ENCODE peak calls at places on chromosomes 2 and 18, in ten cellular contexts. K, Z, V, O, M, W, R, B, C and G are unnamed samples.

GRCh38 chr2:3738454-3738853 is 35.1 kb downstream of the DCDC2C start:
- DNase-seq in K (no peak), Z (peak; percentile 11), V (no peak), O (peak; percentile 45), M (no peak), W (no peak), R (peak; percentile 35), B (no peak), C (peak; percentile 74), G (peak; percentile 50)

GRCh38 chr2:10369269-10370255 is 66.9 kb downstream of the HPCAL1 start:
- DNase-seq in K (no peak), Z (no peak), V (peak; percentile 73), O (no peak), M (no peak), W (no peak), R (no peak), B (no peak), C (no peak), G (no peak)

GRCh38 chr18:45106331-45106774 is 425.7 kb downstream of the SETBP1 start:
- DNase-seq in K (no peak), Z (no peak), V (peak; percentile 43), O (no peak), M (no peak), W (no peak), R (peak; percentile 88), B (no peak), C (no peak), G (no peak)

GRCh38 chr18:33755918-33756590 is 178.0 kb downstream of the ASXL3 start:
- DNase-seq in K (no peak), Z (peak; percentile 81), V (no peak), O (no peak), M (no peak), W (no peak), R (peak; percentile 46), B (no peak), C (no peak), G (peak; percentile 15)

GRCh38 chr18:25561923-25562322 is 210.0 kb upstream of the ZNF521 start:
- DNase-seq in K (no peak), Z (no peak), V (no peak), O (peak; percentile 44), M (no peak), W (no peak), R (peak; percentile 33), B (no peak), C (peak; percentile 32), G (peak; percentile 3)

GRCh38 chr2:75375646-75376582 is 176.6 kb upstream of the TACR1 start:
- DNase-seq in K (no peak), Z (peak; percentile 2), V (no peak), O (no peak), M (no peak), W (no peak), R (peak; percentile 67), B (no peak), C (no peak), G (peak; percentile 20)

GRCh38 chr2:154532763-154533162 is 165.7 kb upstream of the KCNJ3 start:
- DNase-seq in K (no peak), Z (no peak), V (no peak), O (no peak), M (no peak), W (no peak), R (no peak), B (no peak), C (no peak), G (no peak)

GRCh38 chr2:30511122-30512083 is 64.4 kb downstream of the LCLAT1 start:
- DNase-seq in K (no peak), Z (peak; percentile 9), V (no peak), O (no peak), M (no peak), W (peak; percentile 74), R (peak; percentile 72), B (no peak), C (no peak), G (no peak)

GRCh38 chr2:200814917-200815316 is 3.2 kb downstream of the BZW1 start:
- DNase-seq in K (no peak), Z (no peak), V (no peak), O (no peak), M (no peak), W (no peak), R (no peak), B (no peak), C (no peak), G (no peak)

GRCh38 chr18:4101009-4101408 is 354.1 kb downstream of the DLGAP1 start:
- DNase-seq in K (no peak), Z (no peak), V (no peak), O (no peak), M (no peak), W (no peak), R (no peak), B (no peak), C (no peak), G (no peak)

GRCh38 chr2:230690439-230690838 is 22.2 kb upstream of the CAB39 start:
- DNase-seq in K (no peak), Z (no peak), V (peak; percentile 80), O (no peak), M (no peak), W (no peak), R (peak; percentile 89), B (no peak), C (no peak), G (no peak)

GRCh38 chr2:134621939-134622705 is 96.7 kb downstream of the TMEM163 start:
- DNase-seq in K (no peak), Z (no peak), V (no peak), O (no peak), M (no peak), W (no peak), R (peak; percentile 52), B (no peak), C (no peak), G (no peak)

GRCh38 chr2:74316616-74317295 is 26.5 kb downstream of the SLC4A5 start:
- DNase-seq in K (no peak), Z (no peak), V (no peak), O (no peak), M (no peak), W (no peak), R (peak; percentile 12), B (no peak), C (no peak), G (no peak)

GRCh38 chr2:132374551-132374950 is 42.1 kb upstream of the GPR39 start:
- DNase-seq in K (no peak), Z (no peak), V (no peak), O (no peak), M (no peak), W (no peak), R (peak; percentile 71), B (no peak), C (no peak), G (no peak)

GRCh38 chr2:217979151-217979811 is 23.5 kb downstream of the TNS1 start:
- DNase-seq in K (no peak), Z (no peak), V (no peak), O (no peak), M (no peak), W (peak; percentile 67), R (no peak), B (no peak), C (peak; percentile 68), G (no peak)

GRCh38 chr2:66433945-66434678 is 813 bp upstream of the MEIS1 start:
- DNase-seq in K (no peak), Z (no peak), V (peak; percentile 58), O (peak; percentile 71), M (no peak), W (peak; percentile 77), R (peak; percentile 76), B (no peak), C (peak; percentile 85), G (peak; percentile 24)

GRCh38 chr2:190854726-190855125 is 25.9 kb upstream of the GLS start:
- DNase-seq in K (no peak), Z (no peak), V (no peak), O (no peak), M (no peak), W (no peak), R (no peak), B (no peak), C (no peak), G (no peak)

GRCh38 chr2:68411397-68412126 is 46.5 kb downstream of the PLEK start:
- DNase-seq in K (no peak), Z (no peak), V (no peak), O (no peak), M (no peak), W (no peak), R (no peak), B (no peak), C (no peak), G (no peak)

GRCh38 chr2:170816499-170817246 is at the start of gene GAD1:
- DNase-seq in K (no peak), Z (no peak), V (peak; percentile 85), O (peak; percentile 84), M (no peak), W (peak; percentile 88), R (peak; percentile 75), B (no peak), C (peak; percentile 81), G (peak; percentile 59)

GRCh38 chr2:200171761-200172482 is 134.6 kb upstream of the SPATS2L start:
- DNase-seq in K (no peak), Z (no peak), V (no peak), O (no peak), M (no peak), W (no peak), R (peak; percentile 64), B (no peak), C (no peak), G (no peak)

GRCh38 chr18:80137137-80137536 is 28.1 kb downstream of the ADNP2 start:
- DNase-seq in K (no peak), Z (no peak), V (no peak), O (no peak), M (no peak), W (no peak), R (no peak), B (no peak), C (no peak), G (no peak)